ENCODE peak calls at places on chromosome 11, in four cellular contexts. G is K562, S is HepG2, D is GM12878. K is an unnamed sample.

GRCh38 chr11:64341851-64342791 is 2.1 kb downstream of the CCDC88B start:
- DNase-seq in G (peak; percentile 97), S (peak; percentile 63), D (no peak), K (peak; percentile 97)

GRCh38 chr11:1749787-1750351 is 526 bp downstream of the IFITM10 start:
- DNase-seq in G (no peak), S (no peak), D (no peak), K (no peak)

GRCh38 chr11:130449996-130450419 is 1.6 kb downstream of the ADAMTS15 start:
- DNase-seq in G (no peak), S (no peak), D (no peak), K (peak; percentile 94)

GRCh38 chr11:68296344-68297051 is 15.9 kb upstream of the LRP5 start:
- DNase-seq in G (no peak), S (no peak), D (no peak), K (no peak)

GRCh38 chr11:31657091-31657490 is 147.5 kb downstream of the ELP4 start:
- DNase-seq in G (no peak), S (no peak), D (no peak), K (no peak)

GRCh38 chr11:66020618-66021357 is 5.5 kb downstream of the CATSPER1 start:
- DNase-seq in G (peak; percentile 76), S (no peak), D (no peak), K (no peak)

GRCh38 chr11:71420455-71421241 is 27.5 kb downstream of the DHCR7 start:
- DNase-seq in G (peak; percentile 59), S (peak; percentile 48), D (peak; percentile 25), K (peak; percentile 74)

GRCh38 chr11:33773399-33774355 is 643 bp downstream of the FBXO3 start:
- DNase-seq in G (peak; percentile 19), S (peak; percentile 6), D (no peak), K (peak; percentile 44)

GRCh38 chr11:93468286-93468685 is 74.9 kb downstream of the SMCO4 start:
- DNase-seq in G (peak; percentile 2), S (no peak), D (no peak), K (no peak)

GRCh38 chr11:94910779-94911178 is 62.6 kb downstream of the CWC15 start:
- DNase-seq in G (no peak), S (no peak), D (no peak), K (no peak)

GRCh38 chr11:60786811-60787567 is 1.9 kb downstream of the MS4A10 start:
- DNase-seq in G (no peak), S (no peak), D (no peak), K (no peak)

GRCh38 chr11:3964056-3964455 is 108.6 kb downstream of the STIM1 start:
- DNase-seq in G (no peak), S (no peak), D (no peak), K (no peak)

GRCh38 chr11:44979536-44980399 is 29.1 kb upstream of the TP53I11 start:
- DNase-seq in G (no peak), S (no peak), D (no peak), K (no peak)

GRCh38 chr11:120564573-120565301 is 53.2 kb downstream of the GRIK4 start:
- DNase-seq in G (no peak), S (no peak), D (peak; percentile 49), K (peak; percentile 38)

GRCh38 chr11:5753943-5754342 is at the start of gene OR52N4:
- DNase-seq in G (no peak), S (no peak), D (no peak), K (no peak)

GRCh38 chr11:93986716-93987115 is 34.4 kb upstream of the HEPHL1 start:
- DNase-seq in G (no peak), S (no peak), D (no peak), K (no peak)

GRCh38 chr11:69726481-69726880 is 22.7 kb upstream of the FGF19 start:
- DNase-seq in G (no peak), S (no peak), D (no peak), K (no peak)

GRCh38 chr11:134126197-134126822 is 57.4 kb downstream of the JAM3 start:
- DNase-seq in G (no peak), S (no peak), D (no peak), K (no peak)

GRCh38 chr11:27553186-27553585 is 46.6 kb upstream of the LIN7C start:
- DNase-seq in G (no peak), S (no peak), D (no peak), K (no peak)

GRCh38 chr11:115958089-115959000 is 454.1 kb upstream of the CADM1 start:
- DNase-seq in G (no peak), S (no peak), D (no peak), K (peak; percentile 19)

GRCh38 chr11:10304495-10305261 is at the start of gene ADM:
- DNase-seq in G (peak; percentile 53), S (peak; percentile 90), D (no peak), K (peak; percentile 78)

GRCh38 chr11:108914211-108914610 is 249.3 kb downstream of the DDX10 start:
- DNase-seq in G (no peak), S (no peak), D (no peak), K (no peak)

GRCh38 chr11:117058761-117059233 is 39.4 kb downstream of the SIK3 start:
- DNase-seq in G (no peak), S (no peak), D (no peak), K (no peak)

GRCh38 chr11:132202621-132203020 is 832.2 kb downstream of the NTM start:
- DNase-seq in G (no peak), S (no peak), D (no peak), K (no peak)

GRCh38 chr11:6988506-6988905 is 31.6 kb downstream of the ZNF214 start:
- DNase-seq in G (no peak), S (no peak), D (no peak), K (no peak)
- TF ChIP-seq ETV6 in G (no peak), S (no peak), D (no peak), K (no peak)

GRCh38 chr11:118841469-118842222 is 42.0 kb upstream of the CXCR5 start:
- DNase-seq in G (no peak), S (peak; percentile 49), D (peak; percentile 64), K (no peak)
- TF ChIP-seq ETV6 in G (no peak), S (no peak), D (no peak), K (no peak)

DNA sequence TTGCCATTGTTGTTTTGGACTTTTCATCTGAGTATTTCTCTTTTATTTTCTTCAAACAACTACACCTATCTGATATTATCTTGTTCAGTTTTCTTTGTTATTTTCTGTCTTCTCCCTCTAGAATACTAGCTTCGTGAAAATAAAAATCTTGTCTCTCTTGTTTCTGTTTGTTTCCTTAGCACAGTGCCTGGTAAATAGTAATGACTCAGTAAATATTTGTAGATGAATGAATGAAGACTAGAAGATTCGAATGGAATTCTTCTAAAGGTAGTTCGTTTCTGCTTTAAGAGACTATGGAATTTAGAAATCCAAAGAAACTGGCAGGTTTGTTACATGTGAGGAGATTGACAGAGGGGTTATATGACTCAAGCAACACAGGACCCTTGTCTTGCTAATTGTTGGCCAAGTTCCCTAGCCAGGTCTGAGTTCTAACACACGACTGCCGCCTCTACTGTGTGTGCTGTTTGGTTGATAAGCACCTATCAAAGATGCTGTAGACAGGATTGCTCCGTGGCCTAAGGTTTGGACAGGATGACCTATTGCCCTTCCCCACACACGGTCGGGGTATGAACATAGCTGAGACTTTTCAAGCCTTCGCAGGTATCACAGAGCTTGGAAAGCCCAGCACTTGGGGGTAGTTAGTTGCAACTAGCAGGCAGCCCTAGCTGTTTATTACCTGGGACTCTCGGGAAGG is 831 bp upstream of the TMEM135 start:
- DNase-seq in G (peak; percentile 46), S (peak; percentile 76), D (no peak), K (peak; percentile 13)
- TF ChIP-seq ETV6 in G (no peak), S (no peak), D (no peak), K (no peak)

GRCh38 chr11:76698321-76699043 is 27.9 kb upstream of the LRRC32 start:
- DNase-seq in G (peak; percentile 53), S (no peak), D (no peak), K (peak; percentile 59)
- TF ChIP-seq ETV6 in G (no peak), S (no peak), D (no peak), K (no peak)

GRCh38 chr11:113555071-113555739 is 80.0 kb upstream of the DRD2 start:
- DNase-seq in G (peak; percentile 62), S (no peak), D (no peak), K (no peak)
- TF ChIP-seq ETV6 in G (no peak), S (no peak), D (no peak), K (no peak)